ENCODE peak calls at places on chromosome 12, in six cellular contexts. One of them, this sample, is unnamed.

GRCh38 chr12:56634837-56635538 is 4.9 kb upstream of the BAZ2A start:
- DNase-seq in kidney epithelial cell: no peak
- DNase-seq in heart right ventricle: peak
- DNase-seq in activated CD4-positive, CD25-positive, alpha-beta regulatory T cell: peak
- DNase-seq in stimulated activated naive B cell treated with anti-CD40 and anti-IgM and Interleukin-4, amounts not matched to agents 10 μg/mL and 1 μg/mL and 100 μg/mL, for 72 hours: peak
- DNase-seq in H4: peak
- DNase-seq in this sample: peak

GRCh38 chr12:32549675-32550079 is 129.4 kb upstream of the DNM1L start:
- DNase-seq in H4: no peak
- DNase-seq in kidney epithelial cell: no peak
- DNase-seq in stimulated activated naive B cell treated with anti-CD40 and anti-IgM and Interleukin-4, amounts not matched to agents 10 μg/mL and 1 μg/mL and 100 μg/mL, for 72 hours: no peak
- DNase-seq in heart right ventricle: no peak
- DNase-seq in activated CD4-positive, CD25-positive, alpha-beta regulatory T cell: no peak
- DNase-seq in this sample: no peak

GRCh38 chr12:80165741-80166140 is 66.4 kb downstream of the OTOGL start:
- DNase-seq in H4: no peak
- DNase-seq in stimulated activated naive B cell treated with anti-CD40 and anti-IgM and Interleukin-4, amounts not matched to agents 10 μg/mL and 1 μg/mL and 100 μg/mL, for 72 hours: no peak
- DNase-seq in kidney epithelial cell: no peak
- DNase-seq in activated CD4-positive, CD25-positive, alpha-beta regulatory T cell: no peak
- DNase-seq in heart right ventricle: no peak
- DNase-seq in this sample: peak

GRCh38 chr12:120175537-120175936 is 19.0 kb downstream of the GCN1 start:
- DNase-seq in kidney epithelial cell: no peak
- DNase-seq in activated CD4-positive, CD25-positive, alpha-beta regulatory T cell: no peak
- DNase-seq in heart right ventricle: no peak
- DNase-seq in H4: no peak
- DNase-seq in stimulated activated naive B cell treated with anti-CD40 and anti-IgM and Interleukin-4, amounts not matched to agents 10 μg/mL and 1 μg/mL and 100 μg/mL, for 72 hours: no peak
- DNase-seq in this sample: no peak

GRCh38 chr12:76678992-76679391 is 84.9 kb upstream of the ZDHHC17 start:
- DNase-seq in activated CD4-positive, CD25-positive, alpha-beta regulatory T cell: no peak
- DNase-seq in kidney epithelial cell: no peak
- DNase-seq in stimulated activated naive B cell treated with anti-CD40 and anti-IgM and Interleukin-4, amounts not matched to agents 10 μg/mL and 1 μg/mL and 100 μg/mL, for 72 hours: no peak
- DNase-seq in heart right ventricle: no peak
- DNase-seq in H4: no peak
- DNase-seq in this sample: no peak

GRCh38 chr12:119311897-119312296 is 22.6 kb upstream of the CCDC60 start:
- DNase-seq in kidney epithelial cell: no peak
- DNase-seq in H4: no peak
- DNase-seq in heart right ventricle: no peak
- DNase-seq in stimulated activated naive B cell treated with anti-CD40 and anti-IgM and Interleukin-4, amounts not matched to agents 10 μg/mL and 1 μg/mL and 100 μg/mL, for 72 hours: no peak
- DNase-seq in activated CD4-positive, CD25-positive, alpha-beta regulatory T cell: no peak
- DNase-seq in this sample: no peak

GRCh38 chr12:49615725-49616124 is 7.6 kb upstream of the PRPF40B start:
- DNase-seq in H4: no peak
- DNase-seq in stimulated activated naive B cell treated with anti-CD40 and anti-IgM and Interleukin-4, amounts not matched to agents 10 μg/mL and 1 μg/mL and 100 μg/mL, for 72 hours: no peak
- DNase-seq in heart right ventricle: no peak
- DNase-seq in activated CD4-positive, CD25-positive, alpha-beta regulatory T cell: no peak
- DNase-seq in kidney epithelial cell: no peak
- DNase-seq in this sample: no peak

GRCh38 chr12:28958553-28959195 is 190.4 kb upstream of the FAR2 start:
- DNase-seq in activated CD4-positive, CD25-positive, alpha-beta regulatory T cell: no peak
- DNase-seq in H4: no peak
- DNase-seq in stimulated activated naive B cell treated with anti-CD40 and anti-IgM and Interleukin-4, amounts not matched to agents 10 μg/mL and 1 μg/mL and 100 μg/mL, for 72 hours: no peak
- DNase-seq in kidney epithelial cell: no peak
- DNase-seq in heart right ventricle: no peak
- DNase-seq in this sample: no peak

GRCh38 chr12:2834581-2835491 is at the start of gene NRIP2:
- DNase-seq in stimulated activated naive B cell treated with anti-CD40 and anti-IgM and Interleukin-4, amounts not matched to agents 10 μg/mL and 1 μg/mL and 100 μg/mL, for 72 hours: no peak
- DNase-seq in activated CD4-positive, CD25-positive, alpha-beta regulatory T cell: no peak
- DNase-seq in H4: no peak
- DNase-seq in kidney epithelial cell: no peak
- DNase-seq in heart right ventricle: peak
- DNase-seq in this sample: peak

GRCh38 chr12:512933-513332 is 53.2 kb downstream of the B4GALNT3 start:
- DNase-seq in H4: no peak
- DNase-seq in activated CD4-positive, CD25-positive, alpha-beta regulatory T cell: no peak
- DNase-seq in stimulated activated naive B cell treated with anti-CD40 and anti-IgM and Interleukin-4, amounts not matched to agents 10 μg/mL and 1 μg/mL and 100 μg/mL, for 72 hours: no peak
- DNase-seq in heart right ventricle: no peak
- DNase-seq in kidney epithelial cell: no peak
- DNase-seq in this sample: no peak

GRCh38 chr12:63915105-63915830 is 70.8 kb downstream of the SRGAP1 start:
- DNase-seq in heart right ventricle: no peak
- DNase-seq in kidney epithelial cell: no peak
- DNase-seq in stimulated activated naive B cell treated with anti-CD40 and anti-IgM and Interleukin-4, amounts not matched to agents 10 μg/mL and 1 μg/mL and 100 μg/mL, for 72 hours: no peak
- DNase-seq in activated CD4-positive, CD25-positive, alpha-beta regulatory T cell: no peak
- DNase-seq in H4: no peak
- DNase-seq in this sample: peak

GRCh38 chr12:112645586-112645985 is 146.0 kb upstream of the RPH3A start:
- DNase-seq in activated CD4-positive, CD25-positive, alpha-beta regulatory T cell: no peak
- DNase-seq in H4: no peak
- DNase-seq in kidney epithelial cell: no peak
- DNase-seq in stimulated activated naive B cell treated with anti-CD40 and anti-IgM and Interleukin-4, amounts not matched to agents 10 μg/mL and 1 μg/mL and 100 μg/mL, for 72 hours: no peak
- DNase-seq in heart right ventricle: no peak
- DNase-seq in this sample: no peak

GRCh38 chr12:124073636-124074035 is 100.6 kb downstream of the ZNF664 start:
- DNase-seq in heart right ventricle: no peak
- DNase-seq in stimulated activated naive B cell treated with anti-CD40 and anti-IgM and Interleukin-4, amounts not matched to agents 10 μg/mL and 1 μg/mL and 100 μg/mL, for 72 hours: no peak
- DNase-seq in activated CD4-positive, CD25-positive, alpha-beta regulatory T cell: no peak
- DNase-seq in H4: no peak
- DNase-seq in kidney epithelial cell: no peak
- DNase-seq in this sample: no peak

GRCh38 chr12:33752854-33753253 is 269.4 kb upstream of the ALG10 start:
- DNase-seq in stimulated activated naive B cell treated with anti-CD40 and anti-IgM and Interleukin-4, amounts not matched to agents 10 μg/mL and 1 μg/mL and 100 μg/mL, for 72 hours: no peak
- DNase-seq in heart right ventricle: no peak
- DNase-seq in activated CD4-positive, CD25-positive, alpha-beta regulatory T cell: no peak
- DNase-seq in kidney epithelial cell: no peak
- DNase-seq in H4: no peak
- DNase-seq in this sample: no peak

GRCh38 chr12:63394994-63395393 is 244.0 kb upstream of the AVPR1A start:
- DNase-seq in kidney epithelial cell: no peak
- DNase-seq in activated CD4-positive, CD25-positive, alpha-beta regulatory T cell: no peak
- DNase-seq in H4: no peak
- DNase-seq in heart right ventricle: no peak
- DNase-seq in stimulated activated naive B cell treated with anti-CD40 and anti-IgM and Interleukin-4, amounts not matched to agents 10 μg/mL and 1 μg/mL and 100 μg/mL, for 72 hours: no peak
- DNase-seq in this sample: no peak

GRCh38 chr12:90618606-90619005 is 336.4 kb downstream of the CCER1 start:
- DNase-seq in stimulated activated naive B cell treated with anti-CD40 and anti-IgM and Interleukin-4, amounts not matched to agents 10 μg/mL and 1 μg/mL and 100 μg/mL, for 72 hours: no peak
- DNase-seq in kidney epithelial cell: no peak
- DNase-seq in heart right ventricle: no peak
- DNase-seq in H4: no peak
- DNase-seq in activated CD4-positive, CD25-positive, alpha-beta regulatory T cell: no peak
- DNase-seq in this sample: no peak

GRCh38 chr12:29039013-29039412 is 110.1 kb upstream of the FAR2 start:
- DNase-seq in stimulated activated naive B cell treated with anti-CD40 and anti-IgM and Interleukin-4, amounts not matched to agents 10 μg/mL and 1 μg/mL and 100 μg/mL, for 72 hours: no peak
- DNase-seq in heart right ventricle: no peak
- DNase-seq in kidney epithelial cell: no peak
- DNase-seq in H4: peak
- DNase-seq in activated CD4-positive, CD25-positive, alpha-beta regulatory T cell: no peak
- DNase-seq in this sample: no peak

GRCh38 chr12:33786532-33786931 is 235.8 kb upstream of the ALG10 start:
- DNase-seq in stimulated activated naive B cell treated with anti-CD40 and anti-IgM and Interleukin-4, amounts not matched to agents 10 μg/mL and 1 μg/mL and 100 μg/mL, for 72 hours: no peak
- DNase-seq in heart right ventricle: no peak
- DNase-seq in H4: no peak
- DNase-seq in kidney epithelial cell: no peak
- DNase-seq in activated CD4-positive, CD25-positive, alpha-beta regulatory T cell: no peak
- DNase-seq in this sample: no peak

GRCh38 chr12:34294671-34295365 is 272.5 kb downstream of the ALG10 start:
- DNase-seq in H4: no peak
- DNase-seq in activated CD4-positive, CD25-positive, alpha-beta regulatory T cell: no peak
- DNase-seq in kidney epithelial cell: no peak
- DNase-seq in heart right ventricle: peak
- DNase-seq in stimulated activated naive B cell treated with anti-CD40 and anti-IgM and Interleukin-4, amounts not matched to agents 10 μg/mL and 1 μg/mL and 100 μg/mL, for 72 hours: no peak
- DNase-seq in this sample: no peak

GRCh38 chr12:9808531-9808930 is 18.8 kb upstream of the KLRF1 start:
- DNase-seq in activated CD4-positive, CD25-positive, alpha-beta regulatory T cell: no peak
- DNase-seq in kidney epithelial cell: no peak
- DNase-seq in stimulated activated naive B cell treated with anti-CD40 and anti-IgM and Interleukin-4, amounts not matched to agents 10 μg/mL and 1 μg/mL and 100 μg/mL, for 72 hours: no peak
- DNase-seq in H4: no peak
- DNase-seq in heart right ventricle: no peak
- DNase-seq in this sample: no peak

GRCh38 chr12:92561543-92561899 is 141.3 kb upstream of the PLEKHG7 start:
- DNase-seq in stimulated activated naive B cell treated with anti-CD40 and anti-IgM and Interleukin-4, amounts not matched to agents 10 μg/mL and 1 μg/mL and 100 μg/mL, for 72 hours: no peak
- DNase-seq in kidney epithelial cell: no peak
- DNase-seq in activated CD4-positive, CD25-positive, alpha-beta regulatory T cell: no peak
- DNase-seq in H4: peak
- DNase-seq in heart right ventricle: no peak
- DNase-seq in this sample: peak

GRCh38 chr12:62436164-62436503 is 30.5 kb upstream of the MON2 start:
- DNase-seq in activated CD4-positive, CD25-positive, alpha-beta regulatory T cell: no peak
- DNase-seq in heart right ventricle: no peak
- DNase-seq in kidney epithelial cell: no peak
- DNase-seq in stimulated activated naive B cell treated with anti-CD40 and anti-IgM and Interleukin-4, amounts not matched to agents 10 μg/mL and 1 μg/mL and 100 μg/mL, for 72 hours: no peak
- DNase-seq in H4: no peak
- DNase-seq in this sample: no peak

GRCh38 chr12:85759217-85759616 is 77.0 kb downstream of the RASSF9 start:
- DNase-seq in kidney epithelial cell: no peak
- DNase-seq in heart right ventricle: no peak
- DNase-seq in activated CD4-positive, CD25-positive, alpha-beta regulatory T cell: no peak
- DNase-seq in stimulated activated naive B cell treated with anti-CD40 and anti-IgM and Interleukin-4, amounts not matched to agents 10 μg/mL and 1 μg/mL and 100 μg/mL, for 72 hours: no peak
- DNase-seq in H4: no peak
- DNase-seq in this sample: no peak

GRCh38 chr12:53676715-53677611 is 1.1 kb upstream of the ATP5MC2 start:
- DNase-seq in kidney epithelial cell: no peak
- DNase-seq in heart right ventricle: peak
- DNase-seq in activated CD4-positive, CD25-positive, alpha-beta regulatory T cell: no peak
- DNase-seq in stimulated activated naive B cell treated with anti-CD40 and anti-IgM and Interleukin-4, amounts not matched to agents 10 μg/mL and 1 μg/mL and 100 μg/mL, for 72 hours: no peak
- DNase-seq in H4: no peak
- DNase-seq in this sample: peak

GRCh38 chr12:1776139-1776975 is 44.0 kb upstream of the LRTM2 start:
- DNase-seq in heart right ventricle: no peak
- DNase-seq in kidney epithelial cell: no peak
- DNase-seq in activated CD4-positive, CD25-positive, alpha-beta regulatory T cell: no peak
- DNase-seq in stimulated activated naive B cell treated with anti-CD40 and anti-IgM and Interleukin-4, amounts not matched to agents 10 μg/mL and 1 μg/mL and 100 μg/mL, for 72 hours: no peak
- DNase-seq in H4: peak
- DNase-seq in this sample: peak

GRCh38 chr12:46402451-46402850 is 29.9 kb upstream of the SLC38A2 start:
- DNase-seq in heart right ventricle: no peak
- DNase-seq in H4: peak
- DNase-seq in kidney epithelial cell: no peak
- DNase-seq in stimulated activated naive B cell treated with anti-CD40 and anti-IgM and Interleukin-4, amounts not matched to agents 10 μg/mL and 1 μg/mL and 100 μg/mL, for 72 hours: no peak
- DNase-seq in activated CD4-positive, CD25-positive, alpha-beta regulatory T cell: no peak
- DNase-seq in this sample: no peak

GRCh38 chr12:119151445-119151844 is 27.3 kb upstream of the HSPB8 start:
- DNase-seq in kidney epithelial cell: no peak
- DNase-seq in H4: no peak
- DNase-seq in heart right ventricle: no peak
- DNase-seq in activated CD4-positive, CD25-positive, alpha-beta regulatory T cell: no peak
- DNase-seq in stimulated activated naive B cell treated with anti-CD40 and anti-IgM and Interleukin-4, amounts not matched to agents 10 μg/mL and 1 μg/mL and 100 μg/mL, for 72 hours: no peak
- DNase-seq in this sample: peak

GRCh38 chr12:113609692-113610469 is 138.2 kb upstream of the LHX5 start:
- DNase-seq in H4: no peak
- DNase-seq in heart right ventricle: no peak
- DNase-seq in kidney epithelial cell: no peak
- DNase-seq in activated CD4-positive, CD25-positive, alpha-beta regulatory T cell: no peak
- DNase-seq in stimulated activated naive B cell treated with anti-CD40 and anti-IgM and Interleukin-4, amounts not matched to agents 10 μg/mL and 1 μg/mL and 100 μg/mL, for 72 hours: no peak
- DNase-seq in this sample: no peak

GRCh38 chr12:113292091-113292490 is 42.8 kb downstream of the SLC8B1 start:
- DNase-seq in kidney epithelial cell: no peak
- DNase-seq in H4: no peak
- DNase-seq in activated CD4-positive, CD25-positive, alpha-beta regulatory T cell: no peak
- DNase-seq in heart right ventricle: no peak
- DNase-seq in stimulated activated naive B cell treated with anti-CD40 and anti-IgM and Interleukin-4, amounts not matched to agents 10 μg/mL and 1 μg/mL and 100 μg/mL, for 72 hours: no peak
- DNase-seq in this sample: no peak

GRCh38 chr12:57085999-57086950 is 2.6 kb upstream of the NAB2 start:
- DNase-seq in kidney epithelial cell: no peak
- DNase-seq in H4: peak
- DNase-seq in activated CD4-positive, CD25-positive, alpha-beta regulatory T cell: peak
- DNase-seq in heart right ventricle: peak
- DNase-seq in stimulated activated naive B cell treated with anti-CD40 and anti-IgM and Interleukin-4, amounts not matched to agents 10 μg/mL and 1 μg/mL and 100 μg/mL, for 72 hours: no peak
- DNase-seq in this sample: peak

GRCh38 chr12:54622463-54623183 is 12.1 kb downstream of the LACRT start:
- DNase-seq in stimulated activated naive B cell treated with anti-CD40 and anti-IgM and Interleukin-4, amounts not matched to agents 10 μg/mL and 1 μg/mL and 100 μg/mL, for 72 hours: no peak
- DNase-seq in activated CD4-positive, CD25-positive, alpha-beta regulatory T cell: no peak
- DNase-seq in heart right ventricle: no peak
- DNase-seq in H4: no peak
- DNase-seq in kidney epithelial cell: no peak
- DNase-seq in this sample: no peak

GRCh38 chr12:63029676-63030075 is 94.7 kb upstream of the PPM1H start:
- DNase-seq in activated CD4-positive, CD25-positive, alpha-beta regulatory T cell: no peak
- DNase-seq in stimulated activated naive B cell treated with anti-CD40 and anti-IgM and Interleukin-4, amounts not matched to agents 10 μg/mL and 1 μg/mL and 100 μg/mL, for 72 hours: no peak
- DNase-seq in heart right ventricle: no peak
- DNase-seq in H4: no peak
- DNase-seq in kidney epithelial cell: no peak
- DNase-seq in this sample: no peak

GRCh38 chr12:47249719-47250506 is 170.2 kb upstream of the AMIGO2 start:
- DNase-seq in activated CD4-positive, CD25-positive, alpha-beta regulatory T cell: no peak
- DNase-seq in stimulated activated naive B cell treated with anti-CD40 and anti-IgM and Interleukin-4, amounts not matched to agents 10 μg/mL and 1 μg/mL and 100 μg/mL, for 72 hours: no peak
- DNase-seq in H4: no peak
- DNase-seq in heart right ventricle: no peak
- DNase-seq in kidney epithelial cell: no peak
- DNase-seq in this sample: no peak

GRCh38 chr12:32104572-32105355 is 1.9 kb upstream of the BICD1 start:
- DNase-seq in stimulated activated naive B cell treated with anti-CD40 and anti-IgM and Interleukin-4, amounts not matched to agents 10 μg/mL and 1 μg/mL and 100 μg/mL, for 72 hours: no peak
- DNase-seq in H4: no peak
- DNase-seq in activated CD4-positive, CD25-positive, alpha-beta regulatory T cell: no peak
- DNase-seq in kidney epithelial cell: no peak
- DNase-seq in heart right ventricle: no peak
- DNase-seq in this sample: peak

GRCh38 chr12:80513211-80513610 is 69.2 kb downstream of the PTPRQ start:
- DNase-seq in activated CD4-positive, CD25-positive, alpha-beta regulatory T cell: no peak
- DNase-seq in H4: no peak
- DNase-seq in kidney epithelial cell: no peak
- DNase-seq in heart right ventricle: no peak
- DNase-seq in stimulated activated naive B cell treated with anti-CD40 and anti-IgM and Interleukin-4, amounts not matched to agents 10 μg/mL and 1 μg/mL and 100 μg/mL, for 72 hours: no peak
- DNase-seq in this sample: no peak

GRCh38 chr12:75345531-75345930 is 11.1 kb downstream of the GLIPR1L1 start:
- DNase-seq in stimulated activated naive B cell treated with anti-CD40 and anti-IgM and Interleukin-4, amounts not matched to agents 10 μg/mL and 1 μg/mL and 100 μg/mL, for 72 hours: no peak
- DNase-seq in activated CD4-positive, CD25-positive, alpha-beta regulatory T cell: no peak
- DNase-seq in kidney epithelial cell: no peak
- DNase-seq in H4: no peak
- DNase-seq in heart right ventricle: no peak
- DNase-seq in this sample: peak

GRCh38 chr12:115375188-115375991 is 691.4 kb upstream of the TBX3 start:
- DNase-seq in activated CD4-positive, CD25-positive, alpha-beta regulatory T cell: no peak
- DNase-seq in stimulated activated naive B cell treated with anti-CD40 and anti-IgM and Interleukin-4, amounts not matched to agents 10 μg/mL and 1 μg/mL and 100 μg/mL, for 72 hours: no peak
- DNase-seq in kidney epithelial cell: peak
- DNase-seq in H4: peak
- DNase-seq in heart right ventricle: no peak
- DNase-seq in this sample: no peak

GRCh38 chr12:94195483-94195882 is 47.1 kb downstream of the PLXNC1 start:
- DNase-seq in activated CD4-positive, CD25-positive, alpha-beta regulatory T cell: no peak
- DNase-seq in stimulated activated naive B cell treated with anti-CD40 and anti-IgM and Interleukin-4, amounts not matched to agents 10 μg/mL and 1 μg/mL and 100 μg/mL, for 72 hours: no peak
- DNase-seq in heart right ventricle: no peak
- DNase-seq in H4: no peak
- DNase-seq in kidney epithelial cell: no peak
- DNase-seq in this sample: no peak

This sample was measured in NCI-H69.